ENCODE peak calls at places on chromosomes 7 and 10, in six cellular contexts. L, X, V, D, I and T are unnamed samples.

GRCh38 chr10:58741673-58742072 is 229.0 kb downstream of the BICC1 start:
- DNase-seq in L (no peak), X (no peak), V (no peak), D (no peak), I (no peak), T (no peak)

GRCh38 chr10:6755891-6756460 is 175.9 kb upstream of the PRKCQ start:
- DNase-seq in L (no peak), X (no peak), V (no peak), D (no peak), I (no peak), T (no peak)

GRCh38 chr10:110511734-110512449 is 14.2 kb downstream of the DUSP5 start:
- DNase-seq in L (no peak), X (no peak), V (no peak), D (peak; percentile 67), I (no peak), T (no peak)

GRCh38 chr7:32515890-32516550 is 20.7 kb downstream of the AVL9 start:
- DNase-seq in L (no peak), X (no peak), V (no peak), D (peak; percentile 92), I (no peak), T (no peak)

GRCh38 chr10:103493911-103494877 is 689 bp downstream of the NEURL1 start:
- DNase-seq in L (no peak), X (no peak), V (no peak), D (no peak), I (no peak), T (no peak)

GRCh38 chr7:41241641-41242040 is 461.2 kb downstream of the INHBA start:
- DNase-seq in L (no peak), X (peak; percentile 3), V (no peak), D (no peak), I (no peak), T (no peak)

GRCh38 chr7:33185786-33186185 is 56.4 kb downstream of the BBS9 start:
- DNase-seq in L (peak; percentile 34), X (no peak), V (peak; percentile 64), D (peak; percentile 62), I (no peak), T (peak; percentile 40)

GRCh38 chr7:152335900-152336571 is 99.8 kb downstream of the KMT2C start:
- DNase-seq in L (no peak), X (no peak), V (no peak), D (no peak), I (no peak), T (no peak)

GRCh38 chr7:65269150-65269856 is 104.4 kb upstream of the ZNF92 start:
- DNase-seq in L (peak; percentile 75), X (peak; percentile 88), V (peak; percentile 97), D (peak; percentile 90), I (peak; percentile 73), T (peak; percentile 98)

DNA sequence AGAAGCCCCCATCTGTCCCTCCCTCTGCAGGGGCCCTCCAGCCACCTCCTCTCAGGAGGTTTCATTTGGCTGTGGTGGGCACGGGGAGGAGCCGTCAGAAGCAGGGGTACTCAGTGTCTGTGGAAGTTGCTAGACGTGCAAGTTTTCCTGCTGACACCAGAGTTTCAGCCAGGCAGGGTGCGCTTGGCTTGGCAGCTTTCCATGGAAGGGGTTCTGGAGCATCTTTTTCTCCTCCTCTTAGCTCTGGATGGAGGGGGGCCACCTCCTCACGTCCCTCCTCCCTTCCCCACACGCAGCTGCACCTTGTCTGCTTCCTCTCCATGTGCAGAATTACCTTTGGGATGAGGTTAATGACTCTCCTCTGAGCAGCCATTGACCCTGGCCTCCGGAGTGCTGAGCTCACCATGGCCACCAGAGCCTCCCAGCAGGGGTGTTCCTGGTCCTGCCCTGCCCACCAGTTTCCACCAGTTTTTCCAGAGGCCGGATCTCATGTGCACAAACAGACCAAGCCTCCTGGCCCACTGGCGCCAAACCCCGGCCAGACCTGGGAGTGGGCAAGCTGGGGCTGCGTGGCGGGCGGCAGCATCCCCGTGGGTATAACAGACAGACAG is 579.8 kb upstream of the FOXK1 start:
- DNase-seq in L (no peak), X (no peak), V (no peak), D (no peak), I (no peak), T (no peak)
- H3K9ac ChIP-seq in L (no peak overlapping the region), X (no peak overlapping the region), V (no peak overlapping the region), D (no peak overlapping the region), I (no peak overlapping the region), T (no peak overlapping the region)

GRCh38 chr7:30705596-30705995 is 23.3 kb upstream of the CRHR2 start:
- DNase-seq in L (no peak), X (no peak), V (no peak), D (no peak), I (no peak), T (no peak)
- TF ChIP-seq ZNF274 in L (no peak), X (no peak), V (no peak), D (no peak), I (no peak), T (no peak)

GRCh38 chr10:101319241-101319915 is 34.6 kb upstream of the BTRC start:
- DNase-seq in L (no peak), X (no peak), V (no peak), D (no peak), I (no peak), T (peak; percentile 71)
- H3K9ac ChIP-seq in L (no peak overlapping the region), X (no peak overlapping the region), V (no peak overlapping the region), D (no peak overlapping the region), I (no peak overlapping the region), T (no peak overlapping the region)

GRCh38 chr10:86785968-86786367 is 29.5 kb downstream of the BMPR1A start:
- DNase-seq in L (no peak), X (no peak), V (no peak), D (no peak), I (no peak), T (no peak)

GRCh38 chr10:86786368-86786767 is 29.9 kb downstream of the BMPR1A start:
- DNase-seq in L (no peak), X (no peak), V (no peak), D (no peak), I (no peak), T (no peak)

GRCh38 chr10:86782691-86783418 is 26.4 kb downstream of the BMPR1A start:
- DNase-seq in L (no peak), X (no peak), V (no peak), D (no peak), I (peak; percentile 51), T (no peak)

GRCh38 chr10:86790394-86790793 is 34.0 kb downstream of the BMPR1A start:
- DNase-seq in L (no peak), X (no peak), V (no peak), D (no peak), I (no peak), T (no peak)

DNA sequence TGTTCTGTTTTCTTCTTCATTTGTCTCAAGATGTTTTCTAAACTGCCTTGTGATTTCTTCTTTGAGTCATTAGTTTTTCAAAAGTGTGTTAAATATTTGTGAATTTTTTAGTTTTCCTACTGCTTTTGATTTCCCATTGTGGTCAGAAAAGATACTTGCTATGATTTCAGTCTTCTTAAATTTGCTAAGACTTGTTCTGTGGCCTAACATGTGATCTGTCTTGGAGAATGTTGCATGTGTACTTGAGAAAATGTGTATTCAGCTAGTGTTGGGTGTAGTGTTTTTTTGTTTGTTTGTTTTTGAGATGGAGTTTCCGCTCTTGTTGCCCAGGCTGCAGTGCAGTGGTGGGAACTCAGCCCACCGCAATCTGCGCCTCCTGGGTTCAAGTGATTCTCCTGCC is 28.6 kb downstream of the BMPR1A start:
- DNase-seq in L (no peak), X (no peak), V (no peak), D (no peak), I (no peak), T (no peak)
- TF ChIP-seq ZNF274 in L (no peak), X (no peak), V (no peak), D (no peak), I (no peak), T (no peak)

GRCh38 chr10:132097609-132098377 is 32.0 kb downstream of the JAKMIP3 start:
- DNase-seq in L (no peak), X (no peak), V (no peak), D (no peak), I (no peak), T (no peak)

GRCh38 chr10:132096863-132097478 is 31.2 kb downstream of the JAKMIP3 start:
- DNase-seq in L (no peak), X (no peak), V (no peak), D (no peak), I (no peak), T (no peak)

GRCh38 chr10:132095403-132096113 is 29.8 kb downstream of the JAKMIP3 start:
- DNase-seq in L (no peak), X (no peak), V (no peak), D (no peak), I (no peak), T (no peak)

GRCh38 chr10:132096223-132096622 is 30.5 kb downstream of the JAKMIP3 start:
- DNase-seq in L (peak; percentile 29), X (no peak), V (no peak), D (peak; percentile 60), I (no peak), T (no peak)

DNA sequence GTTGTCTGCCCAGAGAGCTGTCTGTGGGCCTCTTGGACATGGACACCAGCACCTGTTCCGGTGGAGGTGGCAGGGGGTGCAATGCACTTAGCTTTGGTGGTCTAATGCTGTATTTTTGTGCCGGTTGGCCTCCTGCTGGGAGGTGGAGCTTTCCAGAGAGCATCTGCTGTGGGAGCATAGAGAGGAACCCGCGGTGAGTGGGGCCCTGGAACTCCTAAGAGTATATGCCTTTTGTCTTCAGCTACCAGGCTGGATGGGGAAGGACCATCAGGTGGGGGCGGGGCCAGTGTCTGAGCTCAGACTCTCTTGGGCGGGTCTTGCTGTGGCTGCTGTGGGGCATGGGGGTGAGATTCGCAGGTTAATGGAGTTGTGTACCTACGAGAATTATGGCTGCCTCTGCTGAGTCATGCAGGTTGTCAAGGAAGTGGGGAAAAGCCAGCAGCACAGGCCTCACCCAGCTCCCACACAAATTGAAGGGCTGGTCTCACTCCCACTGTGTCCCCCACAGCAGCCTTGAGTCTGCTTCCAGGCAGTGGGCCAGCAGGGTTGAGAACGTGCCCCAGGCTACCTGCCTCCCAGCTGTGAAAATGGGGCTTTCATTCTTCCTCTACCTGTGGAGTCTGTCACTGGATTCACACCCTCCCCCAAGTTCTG is 29.0 kb downstream of the JAKMIP3 start:
- DNase-seq in L (no peak), X (no peak), V (no peak), D (no peak), I (no peak), T (no peak)
- H3K9ac ChIP-seq in L (no peak overlapping the region), X (no peak overlapping the region), V (no peak overlapping the region), D (no peak overlapping the region), I (no peak overlapping the region), T (no peak overlapping the region)

DNA sequence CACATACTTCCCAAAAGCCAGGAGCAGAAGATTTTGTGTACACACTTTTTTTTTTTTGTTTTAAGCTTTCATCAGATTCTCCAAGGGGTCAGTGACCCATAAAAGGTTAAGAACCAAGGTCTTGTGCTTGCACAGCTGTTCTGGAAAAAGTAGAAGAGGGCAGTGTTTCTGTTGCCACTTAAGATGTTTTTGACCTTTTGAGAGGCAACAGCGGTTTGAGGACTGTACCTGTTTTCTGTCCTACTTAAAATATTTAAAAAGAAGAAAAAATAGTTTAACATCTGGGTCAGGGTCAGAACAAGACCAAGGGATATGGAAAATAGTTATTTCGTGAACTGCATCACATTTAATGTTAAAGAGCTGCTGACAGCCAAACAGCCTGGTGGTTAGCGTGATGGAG is 32.9 kb downstream of the AUTS2 start:
- DNase-seq in L (no peak), X (no peak), V (no peak), D (no peak), I (no peak), T (no peak)
- TF ChIP-seq ZNF274 in L (no peak), X (no peak), V (no peak), D (no peak), I (no peak), T (no peak)

GRCh38 chr7:27737591-27737990 is 2.4 kb upstream of the TAX1BP1 start:
- DNase-seq in L (no peak), X (no peak), V (no peak), D (no peak), I (no peak), T (no peak)
- H3K9ac ChIP-seq in L (no peak overlapping the region), X (no peak overlapping the region), V (no peak overlapping the region), D (no peak overlapping the region), I (no peak overlapping the region), T (no peak overlapping the region)